ENCODE peak calls at places on chromosomes 11 and 22, in ten cellular contexts. S is lower leg skin; G is D341Med; O is activated CD8-positive, alpha-beta memory T cell treated with anti-CD3 and anti-CD28 coated beads for 4 hours; E is adipocyte; K is stimulated activated CD4-positive, alpha-beta T cell treated with anti-CD3 and anti-CD28 coated beads, Interleukin-15, amount 100 ng/mL, for 48 hours; B is activated naive CD4-positive, alpha-beta T cell; L is nucleus accumbens; P is activated CD4-positive, CD25-positive, alpha-beta regulatory T cell treated with anti-CD3 and anti-CD28 coated beads, Interleukin-2, amount 50 U/mL, for 16 hours; V is RPMI7951. F is an unnamed sample.

GRCh38 chr22:22386602-22387385 is 121.7 kb downstream of the ZNF280B start:
- DNase-seq in S (no peak), G (no peak), O (no peak), E (no peak), K (no peak), B (no peak), L (no peak), P (no peak), V (no peak), F (no peak)

GRCh38 chr11:88411265-88411664 is 73.7 kb upstream of the CTSC start:
- DNase-seq in S (no peak), G (no peak), O (no peak), E (peak), K (no peak), B (no peak), L (no peak), P (no peak), V (peak), F (no peak)

GRCh38 chr11:66279092-66279797 is 1.3 kb downstream of the CNIH2 start:
- DNase-seq in S (no peak), G (no peak), O (no peak), E (no peak), K (no peak), B (no peak), L (no peak), P (no peak), V (no peak), F (no peak)

GRCh38 chr22:23837496-23837859 is 1.3 kb downstream of the DERL3 start:
- DNase-seq in S (no peak), G (no peak), O (no peak), E (no peak), K (no peak), B (no peak), L (no peak), P (no peak), V (no peak), F (no peak)

GRCh38 chr11:50298182-50298988 is 265.7 kb downstream of the OR4C45 start:
- DNase-seq in S (no peak), G (no peak), O (no peak), E (no peak), K (no peak), B (no peak), L (no peak), P (no peak), V (no peak), F (no peak)

GRCh38 chr11:94650756-94651155 is 83.6 kb downstream of the PIWIL4 start:
- DNase-seq in S (no peak), G (no peak), O (no peak), E (peak), K (no peak), B (no peak), L (no peak), P (no peak), V (peak), F (no peak)

GRCh38 chr22:19525666-19526065 is 1.5 kb upstream of the CLDN5 start:
- DNase-seq in S (no peak), G (peak), O (no peak), E (no peak), K (no peak), B (no peak), L (no peak), P (no peak), V (no peak), F (no peak)

GRCh38 chr11:16741473-16741872 is 3.0 kb downstream of the C11orf58 start:
- DNase-seq in S (no peak), G (no peak), O (no peak), E (no peak), K (no peak), B (no peak), L (no peak), P (no peak), V (no peak), F (no peak)

GRCh38 chr11:44300881-44301855 is 8.8 kb downstream of the ALX4 start:
- DNase-seq in S (no peak), G (no peak), O (no peak), E (peak), K (no peak), B (no peak), L (no peak), P (no peak), V (peak), F (no peak)

GRCh38 chr11:94664336-94664735 is 97.2 kb downstream of the PIWIL4 start:
- DNase-seq in S (no peak), G (no peak), O (no peak), E (peak), K (no peak), B (no peak), L (no peak), P (no peak), V (peak), F (no peak)

GRCh38 chr11:7655253-7656217 is 17.8 kb downstream of the CYB5R2 start:
- DNase-seq in S (peak), G (no peak), O (no peak), E (no peak), K (no peak), B (no peak), L (no peak), P (no peak), V (no peak), F (no peak)

GRCh38 chr22:27993774-27994350 is 74.8 kb upstream of the PITPNB start:
- DNase-seq in S (peak), G (no peak), O (no peak), E (no peak), K (no peak), B (no peak), L (no peak), P (no peak), V (no peak), F (no peak)

GRCh38 chr22:38735465-38736256 is 20.1 kb downstream of the SUN2 start:
- DNase-seq in S (no peak), G (no peak), O (no peak), E (no peak), K (no peak), B (no peak), L (no peak), P (no peak), V (no peak), F (no peak)

GRCh38 chr11:66275396-66275795 is 2.6 kb upstream of the CNIH2 start:
- DNase-seq in S (no peak), G (no peak), O (no peak), E (no peak), K (no peak), B (no peak), L (no peak), P (no peak), V (no peak), F (no peak)

GRCh38 chr11:39768214-39768613 is 1691.2 kb downstream of the LRRC4C start:
- DNase-seq in S (no peak), G (no peak), O (no peak), E (no peak), K (no peak), B (no peak), L (no peak), P (no peak), V (no peak), F (no peak)

GRCh38 chr11:74226907-74227306 is 55.8 kb downstream of the PPME1 start:
- DNase-seq in S (no peak), G (no peak), O (no peak), E (no peak), K (no peak), B (no peak), L (no peak), P (no peak), V (no peak), F (no peak)

GRCh38 chr11:62171261-62171723 is 18.7 kb upstream of the SCGB1D1 start:
- DNase-seq in S (peak), G (peak), O (peak), E (peak), K (peak), B (peak), L (peak), P (peak), V (peak), F (peak)

GRCh38 chr11:56910046-56910753 is 78.5 kb upstream of the OR5AK2 start:
- DNase-seq in S (no peak), G (no peak), O (no peak), E (no peak), K (no peak), B (no peak), L (no peak), P (no peak), V (peak), F (no peak)

GRCh38 chr11:2134022-2135010 is 4.9 kb downstream of the IGF2 start:
- DNase-seq in S (no peak), G (no peak), O (no peak), E (no peak), K (no peak), B (no peak), L (no peak), P (no peak), V (no peak), F (no peak)

GRCh38 chr11:67646535-67647336 is 3.8 kb downstream of the ACY3 start:
- DNase-seq in S (peak), G (no peak), O (no peak), E (no peak), K (no peak), B (no peak), L (no peak), P (no peak), V (no peak), F (no peak)

GRCh38 chr11:134443246-134443645 is 31.2 kb upstream of the B3GAT1 start:
- DNase-seq in S (no peak), G (no peak), O (no peak), E (no peak), K (no peak), B (no peak), L (no peak), P (no peak), V (no peak), F (no peak)

GRCh38 chr22:17436981-17437410 is 67.7 kb downstream of the CECR2 start:
- DNase-seq in S (no peak), G (no peak), O (no peak), E (no peak), K (no peak), B (no peak), L (peak), P (no peak), V (no peak), F (no peak)

GRCh38 chr11:63889344-63889743 is 27.6 kb downstream of the RCOR2 start:
- DNase-seq in S (no peak), G (no peak), O (no peak), E (no peak), K (no peak), B (no peak), L (no peak), P (no peak), V (no peak), F (no peak)

GRCh38 chr11:126355324-126355925 is at the start of gene ST3GAL4:
- DNase-seq in S (peak), G (peak), O (peak), E (peak), K (peak), B (peak), L (peak), P (peak), V (peak), F (no peak)

GRCh38 chr11:19368726-19369364 is 128.1 kb upstream of the E2F8 start:
- DNase-seq in S (no peak), G (no peak), O (no peak), E (peak), K (no peak), B (no peak), L (no peak), P (no peak), V (peak), F (no peak)

GRCh38 chr11:73157141-73158010 is 15.3 kb upstream of the FCHSD2 start:
- DNase-seq in S (peak), G (no peak), O (no peak), E (peak), K (no peak), B (no peak), L (no peak), P (no peak), V (peak), F (no peak)

GRCh38 chr11:45429719-45430118 is 143.6 kb upstream of the SYT13 start:
- DNase-seq in S (no peak), G (no peak), O (no peak), E (no peak), K (no peak), B (no peak), L (no peak), P (no peak), V (no peak), F (no peak)

GRCh38 chr22:47602732-47603131 is 840.3 kb downstream of the TBC1D22A start:
- DNase-seq in S (no peak), G (no peak), O (no peak), E (no peak), K (no peak), B (no peak), L (no peak), P (no peak), V (no peak), F (no peak)

GRCh38 chr11:1918436-1919315 is 827 bp upstream of the TNNT3 start:
- DNase-seq in S (no peak), G (peak), O (no peak), E (no peak), K (no peak), B (no peak), L (no peak), P (no peak), V (no peak), F (no peak)

GRCh38 chr22:19892925-19893324 is 38.3 kb upstream of the GNB1L start:
- DNase-seq in S (no peak), G (no peak), O (no peak), E (no peak), K (no peak), B (no peak), L (no peak), P (no peak), V (no peak), F (no peak)

GRCh38 chr22:50271519-50271970 is 1.4 kb upstream of the MAPK11 start:
- DNase-seq in S (no peak), G (peak), O (no peak), E (peak), K (no peak), B (no peak), L (no peak), P (peak), V (peak), F (no peak)

GRCh38 chr11:131710511-131710910 is 340.1 kb downstream of the NTM start:
- DNase-seq in S (no peak), G (no peak), O (no peak), E (peak), K (no peak), B (no peak), L (no peak), P (no peak), V (peak), F (no peak)

GRCh38 chr11:12091957-12092558 is 18.3 kb upstream of the MICAL2 start:
- DNase-seq in S (peak), G (no peak), O (no peak), E (no peak), K (no peak), B (no peak), L (no peak), P (no peak), V (no peak), F (no peak)